ENCODE peak calls at places on chromosome 19, in six cellular contexts. N, F, J, D, I and Q are unnamed samples.

GRCh38 chr19:801861-802496 is 4.7 kb downstream of the PTBP1 start:
- DNase-seq in N (no peak), F (no peak), J (no peak), D (no peak), I (no peak), Q (no peak)

GRCh38 chr19:38034153-38034835 is 127.3 kb downstream of the SIPA1L3 start:
- DNase-seq in N (no peak), F (no peak), J (peak; percentile 57), D (no peak), I (no peak), Q (no peak)

GRCh38 chr19:39411832-39412099 is 703 bp upstream of the PLEKHG2 start:
- DNase-seq in N (peak; percentile 96), F (peak; percentile 79), J (peak; percentile 92), D (peak; percentile 87), I (peak; percentile 93), Q (peak; percentile 95)

GRCh38 chr19:18310118-18310909 is 12.6 kb downstream of the LSM4 start:
- DNase-seq in N (no peak), F (no peak), J (no peak), D (no peak), I (no peak), Q (no peak)

GRCh38 chr19:1624458-1624857 is 19.2 kb upstream of the UQCR11 start:
- DNase-seq in N (no peak), F (no peak), J (peak; percentile 72), D (peak; percentile 72), I (peak; percentile 35), Q (no peak)

GRCh38 chr19:52188822-52189744 is 769 bp upstream of the PPP2R1A start:
- DNase-seq in N (no peak), F (no peak), J (peak; percentile 43), D (peak; percentile 57), I (no peak), Q (no peak)

GRCh38 chr19:37845932-37846331 is 60.5 kb downstream of the WDR87 start:
- DNase-seq in N (no peak), F (no peak), J (no peak), D (no peak), I (no peak), Q (no peak)

GRCh38 chr19:36577271-36577996 is 4.3 kb upstream of the ZNF529 start:
- DNase-seq in N (no peak), F (no peak), J (no peak), D (no peak), I (no peak), Q (no peak)

GRCh38 chr19:21202865-21203494 is 61.1 kb downstream of the ZNF431 start:
- DNase-seq in N (no peak), F (peak; percentile 10), J (no peak), D (peak; percentile 3), I (peak; percentile 20), Q (no peak)

GRCh38 chr19:17680235-17680722 is 7.9 kb downstream of the UNC13A start:
- DNase-seq in N (peak; percentile 28), F (no peak), J (peak; percentile 74), D (peak; percentile 64), I (peak; percentile 51), Q (peak; percentile 89)

GRCh38 chr19:32388393-32388724 is 17.2 kb upstream of the DPY19L3 start:
- DNase-seq in N (no peak), F (no peak), J (no peak), D (no peak), I (no peak), Q (no peak)

GRCh38 chr19:3471954-3472655 is 8.2 kb downstream of the SMIM24 start:
- DNase-seq in N (no peak), F (peak; percentile 33), J (no peak), D (peak; percentile 66), I (peak; percentile 35), Q (peak; percentile 73)

GRCh38 chr19:40601061-40601973 is at the start of gene LTBP4:
- DNase-seq in N (no peak), F (no peak), J (no peak), D (peak; percentile 60), I (peak; percentile 51), Q (peak; percentile 84)

GRCh38 chr19:43534811-43535761 is 2.1 kb downstream of the ZNF575 start:
- DNase-seq in N (peak; percentile 36), F (no peak), J (peak; percentile 50), D (peak; percentile 73), I (peak; percentile 71), Q (peak; percentile 83)

GRCh38 chr19:20422616-20423205 is 142.9 kb downstream of the ZNF737 start:
- DNase-seq in N (no peak), F (no peak), J (no peak), D (no peak), I (no peak), Q (no peak)

GRCh38 chr19:35995655-35995993 is 636 bp downstream of the SDHAF1 start:
- DNase-seq in N (no peak), F (peak; percentile 51), J (no peak), D (peak; percentile 49), I (peak; percentile 58), Q (no peak)

GRCh38 chr19:35860818-35861639 is 4.3 kb downstream of the KIRREL2 start:
- DNase-seq in N (no peak), F (no peak), J (no peak), D (peak; percentile 89), I (no peak), Q (no peak)

GRCh38 chr19:39708594-39708993 is 4.3 kb downstream of the LGALS14 start:
- DNase-seq in N (no peak), F (no peak), J (no peak), D (no peak), I (no peak), Q (no peak)

GRCh38 chr19:3547767-3548282 is 8.9 kb downstream of the TEKTIP1 start:
- DNase-seq in N (no peak), F (no peak), J (no peak), D (no peak), I (no peak), Q (no peak)

GRCh38 chr19:3976495-3977241 is 5.8 kb upstream of the DAPK3 start:
- DNase-seq in N (no peak), F (no peak), J (no peak), D (no peak), I (peak; percentile 20), Q (no peak)

GRCh38 chr19:34837262-34837661 is 64.2 kb upstream of the ZNF599 start:
- DNase-seq in N (no peak), F (no peak), J (no peak), D (no peak), I (peak; percentile 62), Q (no peak)

GRCh38 chr19:10548746-10549276 is 5.1 kb downstream of the ATG4D start:
- DNase-seq in N (no peak), F (no peak), J (no peak), D (no peak), I (no peak), Q (no peak)

GRCh38 chr19:48918801-48919247 is 14.7 kb upstream of the DHDH start:
- DNase-seq in N (no peak), F (no peak), J (no peak), D (peak; percentile 65), I (no peak), Q (no peak)

GRCh38 chr19:29013988-29014387 is 199.0 kb downstream of the UQCRFS1 start:
- DNase-seq in N (no peak), F (no peak), J (no peak), D (no peak), I (no peak), Q (no peak)

GRCh38 chr19:40701758-40702157 is 11.3 kb upstream of the NUMBL start:
- DNase-seq in N (no peak), F (no peak), J (no peak), D (no peak), I (no peak), Q (no peak)

GRCh38 chr19:41929536-41930071 is 1.4 kb upstream of the ERFL start:
- DNase-seq in N (no peak), F (no peak), J (no peak), D (no peak), I (no peak), Q (no peak)

DNA sequence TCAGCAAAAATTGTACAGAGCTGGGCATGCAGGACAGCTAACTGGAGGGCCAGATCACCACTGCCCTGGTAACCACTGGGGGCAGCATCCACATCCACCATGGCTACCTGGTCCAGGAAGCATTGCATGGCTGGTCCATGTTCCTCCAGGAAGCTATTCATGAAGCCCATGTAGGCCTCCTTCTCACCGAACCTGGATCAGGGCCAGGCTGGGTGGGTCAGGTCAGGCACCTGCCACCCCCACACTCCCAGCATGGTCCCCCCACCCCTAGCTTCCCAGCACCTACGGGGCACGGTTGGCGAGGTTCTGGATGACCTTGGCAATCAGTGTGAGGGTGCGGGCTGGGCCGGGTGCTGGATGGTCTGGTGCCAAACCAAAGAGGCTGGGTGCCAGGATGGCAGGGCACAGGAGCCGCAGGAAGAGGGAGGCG is 4.6 kb upstream of the WIZ start:
- DNase-seq in N (no peak), F (no peak), J (no peak), D (no peak), I (peak; percentile 54), Q (peak; percentile 69)
- TF ChIP-seq CTCF in N (no peak), F (no peak), J (no peak), D (peak; percentile 7), I (no peak), Q (no peak)

GRCh38 chr19:50663280-50663790 is 14.1 kb downstream of the C19orf81 start:
- DNase-seq in N (no peak), F (no peak), J (no peak), D (no peak), I (no peak), Q (no peak)
- TF ChIP-seq CTCF in N (no peak), F (no peak), J (no peak), D (no peak), I (no peak), Q (no peak)

DNA sequence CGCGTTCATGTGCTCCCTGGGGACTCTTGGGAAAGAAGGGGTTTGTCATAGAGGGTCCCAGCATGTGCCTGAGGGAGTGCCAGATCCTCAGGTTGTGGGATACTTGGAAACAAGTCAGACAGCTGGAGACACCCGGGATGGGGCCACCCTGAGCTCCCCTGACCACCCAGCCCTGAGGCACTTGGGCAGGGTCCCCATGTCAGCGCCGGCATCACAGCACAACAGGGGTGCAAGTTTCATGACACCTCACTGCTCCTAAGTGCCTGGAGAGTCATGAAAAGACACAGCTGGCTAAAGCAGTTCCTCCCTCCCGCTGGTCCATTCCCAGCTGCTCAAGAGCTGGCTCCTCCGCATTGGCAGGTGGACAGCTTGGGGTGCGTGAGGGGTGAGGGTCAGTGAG is 102.7 kb downstream of the KDM4B start:
- DNase-seq in N (no peak), F (no peak), J (no peak), D (no peak), I (no peak), Q (no peak)
- TF ChIP-seq CTCF in N (no peak), F (no peak), J (no peak), D (no peak), I (no peak), Q (no peak)

DNA sequence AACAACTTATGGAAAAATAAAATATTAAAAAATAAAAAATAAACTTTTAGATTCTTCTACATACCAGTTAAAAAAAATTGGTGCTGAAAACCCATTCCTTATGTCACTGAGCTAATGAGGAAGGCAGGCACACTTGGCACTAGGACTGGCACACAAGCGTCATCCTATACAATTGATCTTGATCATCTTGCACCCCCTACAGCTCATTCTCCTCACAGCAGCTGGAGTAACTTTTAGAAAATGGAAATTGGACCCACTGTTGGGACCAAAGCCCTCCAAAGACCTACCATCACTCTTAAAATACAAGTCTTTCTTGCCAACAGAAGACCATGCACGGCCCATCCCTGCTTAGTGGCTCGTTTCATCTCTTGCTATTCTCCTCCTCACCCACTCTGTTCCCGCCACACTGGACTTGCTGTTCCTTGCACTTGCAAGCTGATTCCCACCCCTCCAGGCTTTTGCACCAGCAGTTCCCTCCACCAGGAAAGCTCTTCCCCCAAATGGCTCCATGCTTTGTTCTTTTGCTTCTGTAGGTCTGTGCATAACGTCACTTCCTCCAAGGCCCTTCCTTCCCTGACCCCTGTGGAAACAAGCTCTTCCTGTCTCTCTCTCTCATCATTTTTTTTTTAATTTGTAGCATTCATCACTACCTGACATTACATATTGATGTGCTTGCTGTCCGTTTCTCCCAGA is 11.6 kb downstream of the CTU1 start:
- DNase-seq in N (no peak), F (no peak), J (no peak), D (no peak), I (no peak), Q (no peak)
- TF ChIP-seq CTCF in N (no peak), F (no peak), J (no peak), D (peak; percentile 16), I (no peak), Q (no peak)